ENCODE peak calls at places on chromosomes 16 and 17, in four cellular contexts. One of them, this sample, is unnamed.
A peak's percentile ranks its signal among the peaks of the same experiment; 100 is the strongest.

GRCh38 chr16:27867122-27868110 is 196.1 kb downstream of the GSG1L start:
- DNase-seq in T-helper 1 cell: peak; percentile 12
- DNase-seq in adipocyte: peak; percentile 55
- DNase-seq in stimulated activated CD4-positive, alpha-beta T cell treated with anti-CD3 and anti-CD28 coated beads, Interleukin-15, amount 100 ng/mL, for 1 hour: peak; percentile 9
- DNase-seq in this sample: peak; percentile 30

GRCh38 chr17:17567631-17568030 is 23.9 kb downstream of the PEMT start:
- DNase-seq in T-helper 1 cell: no peak
- DNase-seq in adipocyte: no peak
- DNase-seq in stimulated activated CD4-positive, alpha-beta T cell treated with anti-CD3 and anti-CD28 coated beads, Interleukin-15, amount 100 ng/mL, for 1 hour: no peak
- DNase-seq in this sample: no peak

GRCh38 chr17:1168537-1169234 is 11.1 kb downstream of the ABR start:
- DNase-seq in T-helper 1 cell: no peak
- DNase-seq in adipocyte: no peak
- DNase-seq in stimulated activated CD4-positive, alpha-beta T cell treated with anti-CD3 and anti-CD28 coated beads, Interleukin-15, amount 100 ng/mL, for 1 hour: no peak
- DNase-seq in this sample: no peak

GRCh38 chr17:59754547-59754946 is 47.1 kb downstream of the VMP1 start:
- DNase-seq in T-helper 1 cell: no peak
- DNase-seq in adipocyte: peak; percentile 80
- DNase-seq in stimulated activated CD4-positive, alpha-beta T cell treated with anti-CD3 and anti-CD28 coated beads, Interleukin-15, amount 100 ng/mL, for 1 hour: no peak
- DNase-seq in this sample: no peak

GRCh38 chr17:57599271-57600045 is 145.6 kb downstream of the CCDC182 start:
- DNase-seq in T-helper 1 cell: no peak
- DNase-seq in adipocyte: no peak
- DNase-seq in stimulated activated CD4-positive, alpha-beta T cell treated with anti-CD3 and anti-CD28 coated beads, Interleukin-15, amount 100 ng/mL, for 1 hour: no peak
- DNase-seq in this sample: no peak

GRCh38 chr16:85315871-85316270 is 203.6 kb upstream of the CIBAR2 start:
- DNase-seq in T-helper 1 cell: no peak
- DNase-seq in adipocyte: no peak
- DNase-seq in stimulated activated CD4-positive, alpha-beta T cell treated with anti-CD3 and anti-CD28 coated beads, Interleukin-15, amount 100 ng/mL, for 1 hour: no peak
- DNase-seq in this sample: no peak

GRCh38 chr17:68955181-68955841 is at the start of gene ABCA8:
- DNase-seq in T-helper 1 cell: no peak
- DNase-seq in adipocyte: peak; percentile 66
- DNase-seq in stimulated activated CD4-positive, alpha-beta T cell treated with anti-CD3 and anti-CD28 coated beads, Interleukin-15, amount 100 ng/mL, for 1 hour: no peak
- DNase-seq in this sample: no peak

GRCh38 chr17:81393684-81394376 is 1.4 kb upstream of the BAHCC1 start:
- DNase-seq in T-helper 1 cell: no peak
- DNase-seq in adipocyte: peak; percentile 100
- DNase-seq in stimulated activated CD4-positive, alpha-beta T cell treated with anti-CD3 and anti-CD28 coated beads, Interleukin-15, amount 100 ng/mL, for 1 hour: peak; percentile 42
- DNase-seq in this sample: peak; percentile 99

GRCh38 chr16:54080524-54081008 is 206.0 kb downstream of the IRX3 start:
- DNase-seq in T-helper 1 cell: no peak
- DNase-seq in adipocyte: peak; percentile 90
- DNase-seq in stimulated activated CD4-positive, alpha-beta T cell treated with anti-CD3 and anti-CD28 coated beads, Interleukin-15, amount 100 ng/mL, for 1 hour: no peak
- DNase-seq in this sample: no peak

GRCh38 chr17:15269087-15269486 is 4.0 kb upstream of the PMP22 start:
- DNase-seq in T-helper 1 cell: no peak
- DNase-seq in adipocyte: no peak
- DNase-seq in stimulated activated CD4-positive, alpha-beta T cell treated with anti-CD3 and anti-CD28 coated beads, Interleukin-15, amount 100 ng/mL, for 1 hour: no peak
- DNase-seq in this sample: no peak

GRCh38 chr16:29820730-29821662 is 734 bp downstream of the MVP start:
- DNase-seq in T-helper 1 cell: peak; percentile 31
- DNase-seq in adipocyte: peak; percentile 39
- DNase-seq in stimulated activated CD4-positive, alpha-beta T cell treated with anti-CD3 and anti-CD28 coated beads, Interleukin-15, amount 100 ng/mL, for 1 hour: no peak
- DNase-seq in this sample: no peak

GRCh38 chr17:876272-876671 is 94.1 kb downstream of the MRM3 start:
- DNase-seq in T-helper 1 cell: peak; percentile 8
- DNase-seq in adipocyte: no peak
- DNase-seq in stimulated activated CD4-positive, alpha-beta T cell treated with anti-CD3 and anti-CD28 coated beads, Interleukin-15, amount 100 ng/mL, for 1 hour: no peak
- DNase-seq in this sample: no peak

GRCh38 chr17:79482719-79483118 is 128.1 kb downstream of the RBFOX3 start:
- DNase-seq in T-helper 1 cell: no peak
- DNase-seq in adipocyte: no peak
- DNase-seq in stimulated activated CD4-positive, alpha-beta T cell treated with anti-CD3 and anti-CD28 coated beads, Interleukin-15, amount 100 ng/mL, for 1 hour: no peak
- DNase-seq in this sample: no peak

GRCh38 chr17:5545051-5545987 is 39.0 kb downstream of the NLRP1 start:
- DNase-seq in T-helper 1 cell: no peak
- DNase-seq in adipocyte: no peak
- DNase-seq in stimulated activated CD4-positive, alpha-beta T cell treated with anti-CD3 and anti-CD28 coated beads, Interleukin-15, amount 100 ng/mL, for 1 hour: no peak
- DNase-seq in this sample: no peak

GRCh38 chr16:88653606-88654362 is 2.9 kb upstream of the CYBA start:
- DNase-seq in T-helper 1 cell: no peak
- DNase-seq in adipocyte: no peak
- DNase-seq in stimulated activated CD4-positive, alpha-beta T cell treated with anti-CD3 and anti-CD28 coated beads, Interleukin-15, amount 100 ng/mL, for 1 hour: no peak
- DNase-seq in this sample: no peak

GRCh38 chr16:57386381-57386951 is 14.2 kb downstream of the CX3CL1 start:
- DNase-seq in T-helper 1 cell: no peak
- DNase-seq in adipocyte: peak; percentile 71
- DNase-seq in stimulated activated CD4-positive, alpha-beta T cell treated with anti-CD3 and anti-CD28 coated beads, Interleukin-15, amount 100 ng/mL, for 1 hour: no peak
- DNase-seq in this sample: no peak

GRCh38 chr17:75752405-75753192 is 12.4 kb downstream of the GALK1 start:
- DNase-seq in T-helper 1 cell: no peak
- DNase-seq in adipocyte: no peak
- DNase-seq in stimulated activated CD4-positive, alpha-beta T cell treated with anti-CD3 and anti-CD28 coated beads, Interleukin-15, amount 100 ng/mL, for 1 hour: no peak
- DNase-seq in this sample: no peak

GRCh38 chr16:11639925-11640899 is 28.0 kb upstream of the SNN start:
- DNase-seq in T-helper 1 cell: no peak
- DNase-seq in adipocyte: peak; percentile 99
- DNase-seq in stimulated activated CD4-positive, alpha-beta T cell treated with anti-CD3 and anti-CD28 coated beads, Interleukin-15, amount 100 ng/mL, for 1 hour: no peak
- DNase-seq in this sample: no peak

GRCh38 chr17:40910441-40910841 is 25.4 kb upstream of the KRT20 start:
- DNase-seq in T-helper 1 cell: no peak
- DNase-seq in adipocyte: peak; percentile 84
- DNase-seq in stimulated activated CD4-positive, alpha-beta T cell treated with anti-CD3 and anti-CD28 coated beads, Interleukin-15, amount 100 ng/mL, for 1 hour: no peak
- DNase-seq in this sample: no peak

GRCh38 chr17:81898029-81898866 is 3.8 kb upstream of the NPB start:
- DNase-seq in T-helper 1 cell: no peak
- DNase-seq in adipocyte: peak; percentile 79
- DNase-seq in stimulated activated CD4-positive, alpha-beta T cell treated with anti-CD3 and anti-CD28 coated beads, Interleukin-15, amount 100 ng/mL, for 1 hour: no peak
- DNase-seq in this sample: no peak

GRCh38 chr17:82671071-82671470 is 22.8 kb upstream of the WDR45B start:
- DNase-seq in T-helper 1 cell: no peak
- DNase-seq in adipocyte: no peak
- DNase-seq in stimulated activated CD4-positive, alpha-beta T cell treated with anti-CD3 and anti-CD28 coated beads, Interleukin-15, amount 100 ng/mL, for 1 hour: no peak
- DNase-seq in this sample: no peak

GRCh38 chr17:50691550-50692447 is 15.9 kb downstream of the ANKRD40 start:
- DNase-seq in T-helper 1 cell: no peak
- DNase-seq in adipocyte: no peak
- DNase-seq in stimulated activated CD4-positive, alpha-beta T cell treated with anti-CD3 and anti-CD28 coated beads, Interleukin-15, amount 100 ng/mL, for 1 hour: no peak
- DNase-seq in this sample: no peak

GRCh38 chr17:45823598-45823997 is 21.1 kb upstream of the SPPL2C start:
- DNase-seq in T-helper 1 cell: no peak
- DNase-seq in adipocyte: no peak
- DNase-seq in stimulated activated CD4-positive, alpha-beta T cell treated with anti-CD3 and anti-CD28 coated beads, Interleukin-15, amount 100 ng/mL, for 1 hour: no peak
- DNase-seq in this sample: no peak

GRCh38 chr16:68370221-68370920 is 59.6 kb downstream of the PRMT7 start:
- DNase-seq in T-helper 1 cell: no peak
- DNase-seq in adipocyte: no peak
- DNase-seq in stimulated activated CD4-positive, alpha-beta T cell treated with anti-CD3 and anti-CD28 coated beads, Interleukin-15, amount 100 ng/mL, for 1 hour: no peak
- DNase-seq in this sample: no peak

GRCh38 chr17:80005360-80006338 is 30.0 kb downstream of the TBC1D16 start:
- DNase-seq in T-helper 1 cell: peak; percentile 51
- DNase-seq in adipocyte: peak; percentile 69
- DNase-seq in stimulated activated CD4-positive, alpha-beta T cell treated with anti-CD3 and anti-CD28 coated beads, Interleukin-15, amount 100 ng/mL, for 1 hour: no peak
- DNase-seq in this sample: no peak

GRCh38 chr16:67783353-67783725 is 23.0 kb downstream of the RANBP10 start:
- DNase-seq in T-helper 1 cell: no peak
- DNase-seq in adipocyte: no peak
- DNase-seq in stimulated activated CD4-positive, alpha-beta T cell treated with anti-CD3 and anti-CD28 coated beads, Interleukin-15, amount 100 ng/mL, for 1 hour: no peak
- DNase-seq in this sample: no peak

GRCh38 chr17:65656390-65657250 is 95.2 kb upstream of the AXIN2 start:
- DNase-seq in T-helper 1 cell: no peak
- DNase-seq in adipocyte: peak; percentile 27
- DNase-seq in stimulated activated CD4-positive, alpha-beta T cell treated with anti-CD3 and anti-CD28 coated beads, Interleukin-15, amount 100 ng/mL, for 1 hour: peak; percentile 8
- DNase-seq in this sample: no peak

GRCh38 chr17:55442953-55443683 is 21.5 kb upstream of the MMD start:
- DNase-seq in T-helper 1 cell: no peak
- DNase-seq in adipocyte: no peak
- DNase-seq in stimulated activated CD4-positive, alpha-beta T cell treated with anti-CD3 and anti-CD28 coated beads, Interleukin-15, amount 100 ng/mL, for 1 hour: no peak
- DNase-seq in this sample: no peak

GRCh38 chr17:55432358-55433028 is 10.9 kb upstream of the MMD start:
- DNase-seq in T-helper 1 cell: no peak
- DNase-seq in adipocyte: no peak
- DNase-seq in stimulated activated CD4-positive, alpha-beta T cell treated with anti-CD3 and anti-CD28 coated beads, Interleukin-15, amount 100 ng/mL, for 1 hour: no peak
- DNase-seq in this sample: no peak